ENCODE peak calls at places on chromosomes 13 and 19, in nine cellular contexts. F, C, Z, P, A, M, B, O and G are unnamed samples.

GRCh38 chr19:42199440-42200115 is 17.9 kb downstream of the DEDD2 start:
- DNase-seq in P (peak), B (no peak), A (no peak), C (no peak), O (no peak), F (no peak), Z (no peak), M (no peak), G (no peak)

GRCh38 chr19:12774588-12775555 is at the start of gene HOOK2:
- DNase-seq in P (peak), A (no peak), B (no peak), F (peak), O (no peak), Z (no peak), M (no peak), C (peak), G (peak)

GRCh38 chr13:97141564-97142005 is 80.5 kb upstream of the MBNL2 start:
- DNase-seq in P (peak), B (no peak), M (peak), F (peak), Z (peak), C (peak), A (peak), O (peak), G (peak)

GRCh38 chr13:21884965-21885567 is 214.2 kb downstream of the FGF9 start:
- DNase-seq in A (no peak), O (peak), B (no peak), P (no peak), C (no peak), M (no peak), F (no peak), Z (no peak), G (no peak)

GRCh38 chr19:5680083-5680436 is 256 bp downstream of the MICOS13 start:
- DNase-seq in B (peak), F (no peak), M (peak), A (peak), C (peak), P (peak), Z (peak), O (no peak), G (no peak)

GRCh38 chr13:53321301-53321700 is 292.7 kb downstream of the OLFM4 start:
- DNase-seq in A (no peak), Z (no peak), M (no peak), P (no peak), B (no peak), C (no peak), O (no peak), F (no peak), G (no peak)

GRCh38 chr13:47310376-47310775 is 413.5 kb upstream of the HTR2A start:
- DNase-seq in M (no peak), F (no peak), Z (no peak), P (no peak), A (no peak), C (no peak), O (no peak), B (no peak), G (no peak)

GRCh38 chr19:13844130-13844631 is 32.8 kb upstream of the NANOS3 start:
- DNase-seq in P (no peak), B (no peak), M (no peak), A (no peak), C (no peak), Z (no peak), F (no peak), O (no peak), G (no peak)

GRCh38 chr13:38385152-38385891 is 35.7 kb downstream of the UFM1 start:
- DNase-seq in A (peak), M (no peak), B (no peak), C (no peak), O (no peak), F (no peak), P (no peak), Z (no peak), G (no peak)

GRCh38 chr13:111789420-111789819 is 277.5 kb upstream of the SOX1 start:
- DNase-seq in B (no peak), O (no peak), Z (no peak), C (no peak), F (no peak), M (no peak), A (no peak), P (no peak), G (no peak)

GRCh38 chr13:38635030-38635429 is 51.8 kb upstream of the FREM2 start:
- DNase-seq in O (no peak), P (no peak), Z (no peak), A (no peak), F (no peak), B (no peak), C (no peak), M (no peak), G (no peak)

GRCh38 chr19:42060117-42060516 is 9.9 kb downstream of the GRIK5 start:
- DNase-seq in Z (no peak), P (no peak), F (no peak), M (no peak), O (no peak), B (no peak), C (no peak), A (no peak), G (no peak)

GRCh38 chr19:46536391-46536790 is 40.7 kb upstream of the PNMA8B start:
- DNase-seq in M (no peak), B (no peak), A (no peak), C (no peak), P (no peak), F (no peak), Z (no peak), O (no peak), G (no peak)

GRCh38 chr13:113550453-113550852 is 34.1 kb upstream of the TFDP1 start:
- DNase-seq in B (no peak), A (no peak), M (no peak), Z (no peak), C (no peak), P (peak), O (no peak), F (no peak), G (no peak)

GRCh38 chr13:111131610-111132009 is 16.5 kb downstream of the ARHGEF7 start:
- DNase-seq in M (no peak), P (no peak), B (no peak), C (no peak), O (no peak), A (no peak), Z (no peak), F (no peak), G (no peak)

GRCh38 chr19:996051-996838 is 4.0 kb upstream of the GRIN3B start:
- DNase-seq in P (peak), M (peak), Z (no peak), A (peak), B (no peak), F (no peak), C (peak), O (peak), G (peak)

GRCh38 chr13:70183041-70183440 is 74.8 kb upstream of the KLHL1 start:
- DNase-seq in A (peak), M (no peak), C (no peak), B (no peak), Z (peak), P (no peak), O (no peak), F (no peak), G (no peak)

GRCh38 chr19:8065489-8066261 is 13.1 kb downstream of the CCL25 start:
- DNase-seq in O (no peak), Z (no peak), F (no peak), C (no peak), M (no peak), B (no peak), P (no peak), A (no peak), G (no peak)

GRCh38 chr13:65966991-65967451 is 1263.1 kb downstream of the PCDH9 start:
- DNase-seq in C (no peak), M (peak), Z (peak), O (no peak), B (no peak), A (peak), P (no peak), F (no peak), G (no peak)

GRCh38 chr13:85798999-85799646 is at the start of gene SLITRK6:
- DNase-seq in B (no peak), M (peak), O (peak), Z (peak), A (peak), C (no peak), F (peak), P (no peak), G (peak)

GRCh38 chr19:8352134-8352827 is 9.2 kb upstream of the KANK3 start:
- DNase-seq in P (no peak), B (no peak), Z (peak), M (peak), F (no peak), A (no peak), C (no peak), O (no peak), G (no peak)

GRCh38 chr19:21133633-21134032 is 8.2 kb upstream of the ZNF431 start:
- DNase-seq in Z (no peak), A (no peak), F (no peak), P (no peak), C (no peak), M (no peak), O (no peak), B (no peak), G (no peak)

GRCh38 chr13:49220035-49220855 is at the start of gene MLNR:
- DNase-seq in C (peak), Z (no peak), P (no peak), B (no peak), A (peak), O (no peak), M (no peak), F (no peak), G (no peak)

GRCh38 chr13:36818483-36819063 is 449 bp upstream of the RFXAP start:
- DNase-seq in Z (no peak), F (no peak), O (no peak), M (no peak), P (no peak), A (no peak), B (no peak), C (peak), G (no peak)